ENCODE peak calls at places on chromosomes 5 and 9, in six cellular contexts. X is K562, S is HepG2, H is upper lobe of left lung, B is A549, Q is GM12878. P is an unnamed sample. For H3K4me1, the result is how much of the 10 kb centered on the place peaks cover.

GRCh38 chr5:157594237-157594636 is 18.7 kb upstream of the ADAM19 start:
- ATAC-seq in H (no peak), X (no peak), S (no peak), Q (peak), B (no peak), P (no peak)

GRCh38 chr9:80615964-80616363 is 1044.2 kb downstream of the TLE4 start:
- ATAC-seq in Q (no peak), X (no peak), B (no peak), H (no peak), S (no peak), P (no peak)

GRCh38 chr5:87109749-87110148 is 157.9 kb upstream of the RASA1 start:
- ATAC-seq in H (peak), Q (no peak), B (no peak), S (no peak), X (peak), P (no peak)

GRCh38 chr9:37904647-37905505 is 949 bp upstream of the SLC25A51 start:
- ATAC-seq in B (peak), Q (no peak), X (peak), H (peak), S (peak), P (peak)

GRCh38 chr5:33049845-33050244 is 338.7 kb downstream of the NPR3 start:
- ATAC-seq in X (no peak), Q (no peak), S (peak), H (peak), B (peak), P (peak)

GRCh38 chr5:14771972-14772371 is 99.6 kb downstream of the ANKH start:
- ATAC-seq in X (no peak), H (no peak), B (no peak), S (no peak), Q (no peak), P (no peak)

GRCh38 chr5:21802869-21803490 is 1050.2 kb downstream of the CDH12 start:
- ATAC-seq in Q (peak), S (peak), X (no peak), B (peak), H (no peak), P (no peak)

GRCh38 chr5:132677191-132677590 is 3.4 kb downstream of the IL4 start:
- ATAC-seq in Q (no peak), X (peak), B (peak), H (peak), S (peak), P (peak)

GRCh38 chr9:136239963-136240330 is 5.7 kb downstream of the QSOX2 start:
- ATAC-seq in Q (peak), H (no peak), S (no peak), X (no peak), B (no peak), P (no peak)

GRCh38 chr9:132008184-132008781 is 71.4 kb downstream of the MED27 start:
- ATAC-seq in Q (no peak), B (peak), S (no peak), X (no peak), H (no peak), P (no peak)

GRCh38 chr5:135371738-135372232 is 27.2 kb downstream of the MACROH2A1 start:
- ATAC-seq in Q (no peak), X (no peak), B (peak), S (no peak), H (peak), P (peak)

GRCh38 chr9:123238364-123238763 is 30.0 kb downstream of the STRBP start:
- ATAC-seq in Q (peak), B (no peak), H (no peak), X (peak), S (no peak), P (no peak)

GRCh38 chr9:111527347-111527746 is 2.4 kb downstream of the ZNF483 start:
- ATAC-seq in S (no peak), Q (no peak), H (no peak), X (no peak), B (no peak), P (no peak)

GRCh38 chr5:96337048-96337781 is 95.8 kb downstream of the PCSK1 start:
- ATAC-seq in X (no peak), Q (peak), S (no peak), B (no peak), H (peak), P (no peak)

GRCh38 chr5:96333397-96333790 is 99.7 kb downstream of the PCSK1 start:
- ATAC-seq in S (no peak), Q (no peak), B (no peak), H (no peak), X (no peak), P (no peak)

GRCh38 chr5:96336351-96336985 is 96.6 kb downstream of the PCSK1 start:
- ATAC-seq in Q (peak), X (peak), H (peak), S (peak), B (peak), P (peak)

GRCh38 chr5:96338089-96338488 is 95.0 kb downstream of the PCSK1 start:
- ATAC-seq in S (no peak), H (no peak), Q (peak), X (no peak), B (no peak), P (no peak)

GRCh38 chr5:96335873-96336272 is 97.2 kb downstream of the PCSK1 start:
- ATAC-seq in S (no peak), Q (peak), H (no peak), B (peak), X (no peak), P (no peak)
- H3K4me3 ChIP-seq in S (no peak), Q (no peak), H (no peak), B (no peak), X (no peak), P (peak)

DNA sequence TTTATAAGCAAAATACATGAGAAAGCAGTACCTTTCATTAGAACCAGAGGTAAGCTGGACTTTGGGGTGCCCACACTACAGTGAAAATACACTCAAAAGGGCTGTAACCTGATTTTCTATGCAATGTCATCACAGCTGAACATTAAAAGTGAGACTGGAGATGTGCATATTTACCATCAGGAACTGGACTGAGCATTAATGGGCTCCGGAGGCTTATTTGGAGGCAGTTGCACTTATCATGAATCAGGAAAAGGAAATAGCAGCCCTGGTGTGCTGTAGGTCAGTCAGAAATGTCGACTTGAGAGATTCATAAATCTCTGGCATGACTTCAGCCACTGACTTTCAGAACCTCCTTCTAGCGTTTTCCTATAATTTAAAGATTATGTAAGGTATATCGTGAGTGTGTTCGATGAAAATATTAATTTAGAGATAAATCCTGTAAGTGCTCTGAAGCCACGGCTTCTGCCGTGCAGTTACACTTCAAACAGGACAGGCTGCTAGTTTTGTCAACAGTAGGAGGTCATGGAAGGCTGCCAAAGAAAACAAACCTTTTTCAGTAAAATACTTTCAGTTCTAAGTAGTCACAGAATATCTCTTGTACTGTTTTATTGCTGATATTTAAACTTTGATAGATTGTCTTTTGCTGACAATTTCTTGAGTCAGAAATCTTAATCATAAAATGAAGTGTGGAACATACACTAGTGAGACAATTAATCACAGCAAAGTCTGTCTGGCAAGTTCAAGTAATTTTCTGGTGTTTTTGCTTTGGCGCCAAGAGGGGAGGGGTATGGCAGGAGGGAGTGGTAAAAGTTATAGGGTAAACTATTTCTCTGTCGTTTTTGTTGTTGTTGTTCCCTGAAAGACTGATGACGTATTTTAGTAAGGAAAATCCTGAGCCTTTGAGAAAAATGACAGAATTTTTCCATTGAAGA is 939.7 kb downstream of the NR2F1-AS1 start:
- ATAC-seq in H (peak), S (peak), B (peak), Q (no peak), X (no peak), P (no peak)
- TF ChIP-seq EP300 in H (no peak), S (peak), B (no peak), Q (no peak), X (no peak), P (no peak)

GRCh38 chr5:142934335-142934734 is 164.2 kb downstream of the ARHGAP26 start:
- ATAC-seq in X (no peak), B (no peak), Q (no peak), S (no peak), H (no peak), P (no peak)

GRCh38 chr5:142930395-142930794 is 160.2 kb downstream of the ARHGAP26 start:
- ATAC-seq in B (no peak), X (no peak), S (no peak), Q (no peak), H (no peak), P (no peak)

GRCh38 chr5:142935014-142935413 is 164.8 kb downstream of the ARHGAP26 start:
- ATAC-seq in H (peak), Q (no peak), S (no peak), B (no peak), X (no peak), P (no peak)

GRCh38 chr5:142929602-142930001 is 159.4 kb downstream of the ARHGAP26 start:
- ATAC-seq in Q (no peak), B (no peak), S (no peak), H (peak), X (no peak), P (peak)

DNA sequence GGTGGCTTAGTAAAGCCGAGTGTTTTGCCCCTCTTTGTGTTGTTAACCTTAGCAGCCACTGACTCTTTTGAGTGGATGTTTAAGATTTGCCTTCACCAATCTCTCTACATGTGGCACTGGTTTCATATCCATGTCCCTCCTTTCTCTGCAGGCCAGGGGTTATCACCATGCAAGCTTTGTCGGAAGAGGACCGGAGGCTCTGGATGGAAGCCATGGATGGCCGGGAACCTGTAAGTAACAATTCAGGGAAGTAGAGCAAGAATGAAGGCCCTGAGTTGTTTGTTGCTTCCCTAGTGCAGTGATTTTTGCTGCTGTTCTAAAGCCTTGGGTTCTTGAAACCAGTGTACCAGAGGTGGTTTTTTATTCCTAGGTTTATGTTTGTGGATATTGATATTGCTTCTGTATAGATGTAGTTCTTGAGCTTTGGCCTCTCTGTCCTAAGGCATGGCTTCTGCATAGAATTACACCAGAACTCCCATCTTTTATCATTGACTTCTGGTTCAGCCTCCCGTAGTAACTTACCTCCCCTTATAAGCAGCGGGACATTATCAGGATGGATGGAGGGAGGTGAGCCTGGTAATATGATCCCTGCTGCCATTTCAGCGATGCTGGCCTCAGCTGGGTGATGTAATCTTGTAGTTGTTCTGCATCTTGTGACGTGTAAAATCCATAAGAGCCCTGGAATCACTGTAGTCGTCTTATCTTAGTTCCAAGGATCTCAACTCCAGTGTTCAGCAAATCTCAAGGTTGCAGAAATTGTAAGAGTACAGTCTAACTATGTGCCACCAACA is 161.9 kb downstream of the ARHGAP26 start:
- ATAC-seq in X (no peak), Q (no peak), H (no peak), B (no peak), S (no peak), P (no peak)
- H3K4me1 ChIP-seq in X (under half), Q (under half), H (under half), B (under half), S (under half), P (under half)

DNA sequence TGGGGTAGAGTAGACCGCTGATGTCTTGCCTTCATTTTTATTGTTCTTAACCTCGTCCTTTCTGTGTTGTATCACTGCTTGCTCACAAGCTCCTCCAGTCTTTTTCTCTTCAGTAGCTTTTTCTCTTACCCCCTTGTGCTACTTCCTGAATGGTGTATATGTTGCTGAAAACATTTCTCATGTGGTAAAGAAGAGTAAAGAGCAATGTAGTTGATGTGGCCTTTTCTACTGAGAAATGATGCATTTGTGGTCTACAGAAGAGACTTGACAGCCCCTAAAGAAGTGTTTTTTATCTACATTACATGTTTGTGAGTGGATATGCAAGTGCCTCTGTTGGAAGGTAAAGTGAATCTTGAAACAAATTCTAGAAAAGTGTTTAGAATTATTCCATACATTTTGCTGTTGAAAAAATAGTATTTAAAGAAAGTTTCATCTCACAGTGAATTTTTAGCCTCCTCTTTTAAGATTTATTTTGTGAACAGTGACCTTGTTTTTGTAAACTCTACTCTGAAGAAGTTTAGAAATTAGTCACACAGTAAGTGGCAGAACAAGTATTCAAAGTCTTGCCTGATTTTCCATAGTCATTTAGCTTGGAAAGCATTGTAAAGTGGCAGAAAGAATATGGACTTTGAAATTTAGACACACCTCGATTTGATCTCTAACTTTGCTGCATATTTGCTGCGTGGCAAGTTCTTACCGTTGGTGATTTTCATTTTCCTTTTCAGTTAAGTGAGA is 17.4 kb downstream of the CDC42SE2 start:
- ATAC-seq in S (peak), X (no peak), B (no peak), H (no peak), Q (peak), P (no peak)
- H3K4me3 ChIP-seq in S (peak), X (no peak), B (peak), H (no peak), Q (peak), P (no peak)

GRCh38 chr5:113214026-113214425 is 220.8 kb downstream of the TSSK1B start:
- ATAC-seq in B (no peak), X (no peak), H (no peak), Q (no peak), S (no peak), P (no peak)

GRCh38 chr5:113212244-113212920 is 222.4 kb downstream of the TSSK1B start:
- ATAC-seq in B (no peak), X (no peak), H (no peak), Q (no peak), S (no peak), P (no peak)

GRCh38 chr5:113215401-113216060 is 219.3 kb downstream of the TSSK1B start:
- ATAC-seq in B (no peak), S (no peak), H (no peak), X (no peak), Q (no peak), P (no peak)

GRCh38 chr5:113214606-113215323 is 220.0 kb downstream of the TSSK1B start:
- ATAC-seq in H (no peak), Q (no peak), S (no peak), B (no peak), X (no peak), P (no peak)

GRCh38 chr5:113213551-113213971 is 221.2 kb downstream of the TSSK1B start:
- ATAC-seq in S (no peak), Q (no peak), H (peak), B (no peak), X (no peak), P (peak)
- TF ChIP-seq EP300 in S (no peak), Q (no peak), H (no peak), B (no peak), X (no peak), P (no peak)

GRCh38 chr9:69279730-69280127 is 45.3 kb upstream of the ENTREP1 start:
- ATAC-seq in H (no peak), X (no peak), S (no peak), B (no peak), Q (no peak), P (no peak)

GRCh38 chr9:69279084-69279729 is 45.8 kb upstream of the ENTREP1 start:
- ATAC-seq in X (no peak), H (no peak), B (no peak), Q (peak), S (no peak), P (no peak)

DNA sequence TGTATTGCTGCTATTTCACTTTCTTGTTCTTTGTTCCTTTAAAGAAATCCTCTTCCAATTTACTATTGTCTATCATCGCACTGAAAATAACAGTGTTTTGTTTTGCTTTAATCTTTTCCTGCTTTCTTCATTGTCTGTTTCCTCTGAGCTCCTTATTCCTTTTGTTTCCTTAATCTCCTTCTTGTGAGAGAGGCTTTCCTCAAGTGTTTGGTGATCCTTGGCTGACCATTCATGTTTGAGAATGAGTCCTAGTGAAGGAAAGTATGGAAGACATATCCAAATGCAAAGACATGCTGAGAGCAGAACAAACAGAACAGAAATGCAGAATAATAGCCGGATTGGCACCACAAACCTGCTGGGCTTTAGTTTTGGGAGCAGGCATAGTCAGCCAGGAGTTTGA is 42.0 kb upstream of the ENTREP1 start:
- ATAC-seq in B (no peak), Q (no peak), H (no peak), S (no peak), X (no peak), P (no peak)
- H3K4me1 ChIP-seq in B (under half), Q (under half), H (under half), S (under half), X (under half), P (under half)

DNA sequence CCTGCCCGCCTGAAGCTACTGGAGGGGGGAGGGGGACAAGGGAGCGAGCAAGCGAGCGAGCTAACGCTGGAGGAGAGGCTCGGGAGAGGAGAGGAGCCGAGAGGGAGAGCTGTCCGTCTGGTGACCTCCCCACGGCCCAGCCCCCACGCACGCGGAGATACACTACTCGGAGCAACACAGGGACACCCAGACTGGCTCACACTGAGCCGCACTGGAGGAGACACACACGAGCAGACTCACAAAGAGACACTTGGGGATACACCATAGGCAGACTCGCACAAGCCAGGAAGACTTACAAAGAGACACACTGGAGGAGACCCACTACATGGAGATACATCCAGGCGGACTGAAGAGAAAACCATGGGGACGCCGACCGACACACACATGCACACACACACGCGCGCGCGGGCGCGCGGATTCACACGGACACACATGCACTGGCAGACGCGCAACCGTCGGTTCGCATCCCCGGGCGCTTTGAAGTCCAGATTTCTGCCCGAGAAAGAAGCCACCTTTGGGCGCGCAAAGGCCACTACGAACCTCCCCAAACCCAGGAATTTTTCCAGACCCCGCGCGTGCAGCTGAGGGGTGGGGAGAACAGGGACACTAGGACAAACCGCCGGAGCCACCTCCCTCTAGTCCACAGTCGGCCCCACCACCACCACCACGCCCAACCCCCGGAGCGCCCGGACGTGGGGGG is 703 bp downstream of the CNTFR start:
- ATAC-seq in S (no peak), Q (no peak), X (no peak), H (no peak), B (no peak), P (no peak)
- H3K4me3 ChIP-seq in S (no peak), Q (no peak), X (no peak), H (no peak), B (peak), P (peak)

P was measured in gastroesophageal sphincter.